ENCODE peak calls at places on chromosomes 5 and 9, in ten cellular contexts. One of them, this sample, is unnamed.

GRCh38 chr9:120914410-120914809 is 12.2 kb downstream of the TRAF1 start:
- DNase-seq in stimulated activated CD8-positive, alpha-beta memory T cell treated with anti-CD3 and anti-CD28 coated beads, Interleukin-2, amount 100 ng/mL, for 1 hour: no peak
- DNase-seq in astrocyte of the hippocampus: no peak
- DNase-seq in Right ventricle myocardium inferior: no peak
- DNase-seq in choroid plexus epithelial cell: no peak
- DNase-seq in globus pallidus: peak
- DNase-seq in aorta: peak
- DNase-seq in T-helper 2 cell: no peak
- DNase-seq in NCI-H774: no peak
- DNase-seq in AG10803: no peak
- DNase-seq in this sample: no peak

GRCh38 chr5:134550271-134551214 is 25.1 kb downstream of the JADE2 start:
- DNase-seq in stimulated activated CD8-positive, alpha-beta memory T cell treated with anti-CD3 and anti-CD28 coated beads, Interleukin-2, amount 100 ng/mL, for 1 hour: no peak
- DNase-seq in astrocyte of the hippocampus: peak
- DNase-seq in Right ventricle myocardium inferior: peak
- DNase-seq in choroid plexus epithelial cell: peak
- DNase-seq in globus pallidus: no peak
- DNase-seq in aorta: no peak
- DNase-seq in T-helper 2 cell: no peak
- DNase-seq in NCI-H774: no peak
- DNase-seq in AG10803: no peak
- DNase-seq in this sample: no peak

GRCh38 chr9:98185611-98186171 is 6.7 kb downstream of the CORO2A start:
- DNase-seq in stimulated activated CD8-positive, alpha-beta memory T cell treated with anti-CD3 and anti-CD28 coated beads, Interleukin-2, amount 100 ng/mL, for 1 hour: no peak
- DNase-seq in astrocyte of the hippocampus: no peak
- DNase-seq in Right ventricle myocardium inferior: no peak
- DNase-seq in choroid plexus epithelial cell: no peak
- DNase-seq in globus pallidus: no peak
- DNase-seq in aorta: no peak
- DNase-seq in T-helper 2 cell: no peak
- DNase-seq in NCI-H774: no peak
- DNase-seq in AG10803: no peak
- DNase-seq in this sample: no peak

GRCh38 chr9:112905084-112905483 is 14.4 kb upstream of the SLC46A2 start:
- DNase-seq in stimulated activated CD8-positive, alpha-beta memory T cell treated with anti-CD3 and anti-CD28 coated beads, Interleukin-2, amount 100 ng/mL, for 1 hour: no peak
- DNase-seq in astrocyte of the hippocampus: no peak
- DNase-seq in Right ventricle myocardium inferior: no peak
- DNase-seq in choroid plexus epithelial cell: peak
- DNase-seq in globus pallidus: no peak
- DNase-seq in aorta: no peak
- DNase-seq in T-helper 2 cell: no peak
- DNase-seq in NCI-H774: no peak
- DNase-seq in AG10803: no peak
- DNase-seq in this sample: no peak

GRCh38 chr9:127050581-127050980 is 71.9 kb downstream of the ANGPTL2 start:
- DNase-seq in stimulated activated CD8-positive, alpha-beta memory T cell treated with anti-CD3 and anti-CD28 coated beads, Interleukin-2, amount 100 ng/mL, for 1 hour: no peak
- DNase-seq in astrocyte of the hippocampus: no peak
- DNase-seq in Right ventricle myocardium inferior: no peak
- DNase-seq in choroid plexus epithelial cell: peak
- DNase-seq in globus pallidus: no peak
- DNase-seq in aorta: no peak
- DNase-seq in T-helper 2 cell: no peak
- DNase-seq in NCI-H774: no peak
- DNase-seq in AG10803: no peak
- DNase-seq in this sample: no peak

GRCh38 chr9:137470785-137471184 is 11.7 kb upstream of the NSMF start:
- DNase-seq in stimulated activated CD8-positive, alpha-beta memory T cell treated with anti-CD3 and anti-CD28 coated beads, Interleukin-2, amount 100 ng/mL, for 1 hour: no peak
- DNase-seq in astrocyte of the hippocampus: no peak
- DNase-seq in Right ventricle myocardium inferior: no peak
- DNase-seq in choroid plexus epithelial cell: no peak
- DNase-seq in globus pallidus: no peak
- DNase-seq in aorta: no peak
- DNase-seq in T-helper 2 cell: no peak
- DNase-seq in NCI-H774: no peak
- DNase-seq in AG10803: no peak
- DNase-seq in this sample: no peak

GRCh38 chr5:107615173-107615856 is 55.4 kb downstream of the EFNA5 start:
- DNase-seq in stimulated activated CD8-positive, alpha-beta memory T cell treated with anti-CD3 and anti-CD28 coated beads, Interleukin-2, amount 100 ng/mL, for 1 hour: no peak
- DNase-seq in astrocyte of the hippocampus: peak
- DNase-seq in Right ventricle myocardium inferior: no peak
- DNase-seq in choroid plexus epithelial cell: peak
- DNase-seq in globus pallidus: no peak
- DNase-seq in aorta: no peak
- DNase-seq in T-helper 2 cell: no peak
- DNase-seq in NCI-H774: no peak
- DNase-seq in AG10803: no peak
- DNase-seq in this sample: no peak

GRCh38 chr5:110321117-110321516 is 405.4 kb downstream of the TMEM232 start:
- DNase-seq in stimulated activated CD8-positive, alpha-beta memory T cell treated with anti-CD3 and anti-CD28 coated beads, Interleukin-2, amount 100 ng/mL, for 1 hour: no peak
- DNase-seq in astrocyte of the hippocampus: peak
- DNase-seq in Right ventricle myocardium inferior: no peak
- DNase-seq in choroid plexus epithelial cell: peak
- DNase-seq in globus pallidus: no peak
- DNase-seq in aorta: no peak
- DNase-seq in T-helper 2 cell: no peak
- DNase-seq in NCI-H774: no peak
- DNase-seq in AG10803: peak
- DNase-seq in this sample: no peak

GRCh38 chr5:172820046-172820767 is 13.8 kb upstream of the ERGIC1 start:
- DNase-seq in stimulated activated CD8-positive, alpha-beta memory T cell treated with anti-CD3 and anti-CD28 coated beads, Interleukin-2, amount 100 ng/mL, for 1 hour: no peak
- DNase-seq in astrocyte of the hippocampus: peak
- DNase-seq in Right ventricle myocardium inferior: no peak
- DNase-seq in choroid plexus epithelial cell: peak
- DNase-seq in globus pallidus: no peak
- DNase-seq in aorta: no peak
- DNase-seq in T-helper 2 cell: no peak
- DNase-seq in NCI-H774: no peak
- DNase-seq in AG10803: no peak
- DNase-seq in this sample: peak

GRCh38 chr9:37350486-37351190 is 71.9 kb upstream of the GRHPR start:
- DNase-seq in stimulated activated CD8-positive, alpha-beta memory T cell treated with anti-CD3 and anti-CD28 coated beads, Interleukin-2, amount 100 ng/mL, for 1 hour: no peak
- DNase-seq in astrocyte of the hippocampus: peak
- DNase-seq in Right ventricle myocardium inferior: no peak
- DNase-seq in choroid plexus epithelial cell: peak
- DNase-seq in globus pallidus: no peak
- DNase-seq in aorta: no peak
- DNase-seq in T-helper 2 cell: no peak
- DNase-seq in NCI-H774: no peak
- DNase-seq in AG10803: peak
- DNase-seq in this sample: no peak

GRCh38 chr5:8843766-8844165 is 702.1 kb downstream of the SEMA5A start:
- DNase-seq in stimulated activated CD8-positive, alpha-beta memory T cell treated with anti-CD3 and anti-CD28 coated beads, Interleukin-2, amount 100 ng/mL, for 1 hour: no peak
- DNase-seq in astrocyte of the hippocampus: peak
- DNase-seq in Right ventricle myocardium inferior: peak
- DNase-seq in choroid plexus epithelial cell: peak
- DNase-seq in globus pallidus: peak
- DNase-seq in aorta: no peak
- DNase-seq in T-helper 2 cell: no peak
- DNase-seq in NCI-H774: peak
- DNase-seq in AG10803: peak
- DNase-seq in this sample: no peak

GRCh38 chr5:140189977-140190867 is 15.2 kb downstream of the CYSTM1 start:
- DNase-seq in stimulated activated CD8-positive, alpha-beta memory T cell treated with anti-CD3 and anti-CD28 coated beads, Interleukin-2, amount 100 ng/mL, for 1 hour: no peak
- DNase-seq in astrocyte of the hippocampus: peak
- DNase-seq in Right ventricle myocardium inferior: no peak
- DNase-seq in choroid plexus epithelial cell: peak
- DNase-seq in globus pallidus: no peak
- DNase-seq in aorta: no peak
- DNase-seq in T-helper 2 cell: no peak
- DNase-seq in NCI-H774: no peak
- DNase-seq in AG10803: peak
- DNase-seq in this sample: no peak

GRCh38 chr5:177478711-177479646 is 5.5 kb upstream of the DBN1 start:
- DNase-seq in stimulated activated CD8-positive, alpha-beta memory T cell treated with anti-CD3 and anti-CD28 coated beads, Interleukin-2, amount 100 ng/mL, for 1 hour: no peak
- DNase-seq in astrocyte of the hippocampus: peak
- DNase-seq in Right ventricle myocardium inferior: peak
- DNase-seq in choroid plexus epithelial cell: peak
- DNase-seq in globus pallidus: no peak
- DNase-seq in aorta: peak
- DNase-seq in T-helper 2 cell: no peak
- DNase-seq in NCI-H774: no peak
- DNase-seq in AG10803: peak
- DNase-seq in this sample: peak

GRCh38 chr5:141848771-141849370 is 29.3 kb downstream of the PCDH1 start:
- DNase-seq in stimulated activated CD8-positive, alpha-beta memory T cell treated with anti-CD3 and anti-CD28 coated beads, Interleukin-2, amount 100 ng/mL, for 1 hour: no peak
- DNase-seq in astrocyte of the hippocampus: peak
- DNase-seq in Right ventricle myocardium inferior: no peak
- DNase-seq in choroid plexus epithelial cell: peak
- DNase-seq in globus pallidus: no peak
- DNase-seq in aorta: peak
- DNase-seq in T-helper 2 cell: no peak
- DNase-seq in NCI-H774: peak
- DNase-seq in AG10803: peak
- DNase-seq in this sample: peak